ENCODE peak calls at places on chromosomes 16 and 17, in six cellular contexts. N is substantia nigra, S is RPMI7951, R is Daoy, E is LoVo, K is amygdala. V is an unnamed sample.

GRCh38 chr16:3030128-3030871 is 6.4 kb downstream of the BICDL2 start:
- DNase-seq in N (no peak), S (no peak), R (no peak), E (no peak), K (no peak), V (no peak)

GRCh38 chr17:44967026-44967906 is 837 bp downstream of the C1QL1 start:
- DNase-seq in N (no peak), S (no peak), R (no peak), E (no peak), K (no peak), V (no peak)

GRCh38 chr17:80891096-80892018 is 100.3 kb upstream of the CHMP6 start:
- DNase-seq in N (no peak), S (peak), R (peak), E (peak), K (no peak), V (peak)

GRCh38 chr17:859461-860195 is 77.5 kb downstream of the MRM3 start:
- DNase-seq in N (no peak), S (no peak), R (no peak), E (no peak), K (no peak), V (no peak)

GRCh38 chr17:79023886-79024771 is at the start of gene C1QTNF1:
- DNase-seq in N (no peak), S (peak), R (peak), E (peak), K (no peak), V (no peak)

GRCh38 chr17:33334703-33335102 is 41.6 kb upstream of the ASIC2 start:
- DNase-seq in N (no peak), S (no peak), R (peak), E (no peak), K (no peak), V (no peak)

GRCh38 chr16:75250089-75250808 is 1.2 kb downstream of the BCAR1 start:
- DNase-seq in N (no peak), S (peak), R (no peak), E (peak), K (no peak), V (no peak)

GRCh38 chr16:59665618-59666220 is 931.6 kb upstream of the GOT2 start:
- DNase-seq in N (no peak), S (no peak), R (no peak), E (no peak), K (no peak), V (no peak)

GRCh38 chr17:4887581-4887980 is 11.8 kb upstream of the C17orf107 start:
- DNase-seq in N (no peak), S (no peak), R (no peak), E (no peak), K (no peak), V (no peak)

GRCh38 chr17:57750109-57750845 is 5.2 kb upstream of the CCDC182 start:
- DNase-seq in N (no peak), S (no peak), R (no peak), E (no peak), K (no peak), V (no peak)

GRCh38 chr16:67243481-67243880 is 3.8 kb downstream of the FHOD1 start:
- DNase-seq in N (no peak), S (peak), R (no peak), E (no peak), K (no peak), V (no peak)

GRCh38 chr16:67509016-67509415 is 19.6 kb upstream of the RIPOR1 start:
- DNase-seq in N (no peak), S (no peak), R (no peak), E (no peak), K (no peak), V (no peak)

GRCh38 chr17:58576679-58577367 is 62.4 kb upstream of the MTMR4 start:
- DNase-seq in N (no peak), S (no peak), R (no peak), E (no peak), K (no peak), V (peak)

GRCh38 chr16:9105189-9105588 is 13.7 kb downstream of the HAPSTR1 start:
- DNase-seq in N (no peak), S (no peak), R (no peak), E (no peak), K (no peak), V (no peak)

GRCh38 chr17:81711814-81712467 is at the start of gene SLC25A10:
- DNase-seq in N (peak), S (peak), R (peak), E (peak), K (peak), V (peak)

GRCh38 chr16:56848056-56848936 is 16.7 kb upstream of the SLC12A3 start:
- DNase-seq in N (no peak), S (peak), R (peak), E (no peak), K (no peak), V (peak)

GRCh38 chr16:74865922-74866598 is 91.4 kb upstream of the FA2H start:
- DNase-seq in N (no peak), S (peak), R (no peak), E (no peak), K (no peak), V (no peak)

GRCh38 chr17:8226536-8227237 is 16.3 kb upstream of the AURKB start:
- DNase-seq in N (no peak), S (peak), R (peak), E (peak), K (peak), V (peak)

GRCh38 chr16:61181982-61182381 is 854.3 kb downstream of the CDH8 start:
- DNase-seq in N (no peak), S (no peak), R (no peak), E (no peak), K (no peak), V (no peak)

GRCh38 chr17:17351901-17352781 is 49.0 kb downstream of the NT5M start:
- DNase-seq in N (no peak), S (peak), R (peak), E (no peak), K (no peak), V (peak)

GRCh38 chr17:7889166-7889584 is 586 bp downstream of the CHD3 start:
- DNase-seq in N (peak), S (peak), R (peak), E (peak), K (peak), V (peak)

GRCh38 chr16:31129568-31130335 is 5.8 kb downstream of the PRSS8 start:
- DNase-seq in N (no peak), S (no peak), R (no peak), E (no peak), K (peak), V (no peak)

GRCh38 chr16:73405851-73406250 is 357.9 kb upstream of the ZFHX3 start:
- DNase-seq in N (no peak), S (peak), R (no peak), E (no peak), K (no peak), V (no peak)